ENCODE peak calls at places on chromosomes 6 and 20, in five cellular contexts. K is neural crest cell, H is fibroblast of lung, X is glutamatergic neuron, B is HCT116. L is an unnamed sample.

GRCh38 chr6:34810936-34811632 is 19.2 kb downstream of the BLTP3A start:
- DNase-seq in K (no peak), H (peak; percentile 21), X (no peak), B (peak; percentile 15), L (peak; percentile 60)

GRCh38 chr20:33832113-33832853 is 21.1 kb downstream of the CHMP4B start:
- DNase-seq in K (peak; percentile 40), H (peak; percentile 60), X (no peak), B (no peak), L (no peak)

GRCh38 chr6:42939810-42940167 is 10.5 kb downstream of the CNPY3 start:
- DNase-seq in K (no peak), H (no peak), X (no peak), B (no peak), L (no peak)

GRCh38 chr6:166747644-166748595 is 120.9 kb upstream of the RPS6KA2 start:
- DNase-seq in K (no peak), H (no peak), X (no peak), B (no peak), L (no peak)

GRCh38 chr6:37049990-37050853 is 44.8 kb downstream of the FGD2 start:
- DNase-seq in K (no peak), H (no peak), X (no peak), B (no peak), L (no peak)

GRCh38 chr20:55714082-55714481 is 291.2 kb downstream of the CBLN4 start:
- DNase-seq in K (no peak), H (no peak), X (no peak), B (no peak), L (no peak)

GRCh38 chr6:82917346-82918064 is 148.1 kb downstream of the UBE3D start:
- DNase-seq in K (no peak), H (peak; percentile 28), X (no peak), B (no peak), L (peak; percentile 18)

GRCh38 chr6:37170273-37171140 is 555 bp downstream of the PIM1 start:
- DNase-seq in K (peak; percentile 44), H (peak; percentile 44), X (peak; percentile 76), B (no peak), L (peak; percentile 74)

GRCh38 chr6:11055127-11055627 is 11.1 kb upstream of the ELOVL2 start:
- DNase-seq in K (no peak), H (peak; percentile 58), X (no peak), B (no peak), L (no peak)

GRCh38 chr20:4068708-4069107 is 53.4 kb upstream of the RNF24 start:
- DNase-seq in K (no peak), H (peak; percentile 42), X (no peak), B (no peak), L (peak; percentile 50)

GRCh38 chr6:88964509-88964908 is 1.1 kb upstream of the RNGTT start:
- DNase-seq in K (no peak), H (no peak), X (no peak), B (no peak), L (no peak)

GRCh38 chr6:88965691-88966090 is 2.3 kb upstream of the RNGTT start:
- DNase-seq in K (no peak), H (no peak), X (no peak), B (no peak), L (no peak)

GRCh38 chr6:88958842-88959241 is 4.6 kb downstream of the RNGTT start:
- DNase-seq in K (no peak), H (no peak), X (no peak), B (no peak), L (no peak)

GRCh38 chr6:88967891-88968290 is 4.5 kb upstream of the RNGTT start:
- DNase-seq in K (no peak), H (no peak), X (no peak), B (no peak), L (no peak)

DNA sequence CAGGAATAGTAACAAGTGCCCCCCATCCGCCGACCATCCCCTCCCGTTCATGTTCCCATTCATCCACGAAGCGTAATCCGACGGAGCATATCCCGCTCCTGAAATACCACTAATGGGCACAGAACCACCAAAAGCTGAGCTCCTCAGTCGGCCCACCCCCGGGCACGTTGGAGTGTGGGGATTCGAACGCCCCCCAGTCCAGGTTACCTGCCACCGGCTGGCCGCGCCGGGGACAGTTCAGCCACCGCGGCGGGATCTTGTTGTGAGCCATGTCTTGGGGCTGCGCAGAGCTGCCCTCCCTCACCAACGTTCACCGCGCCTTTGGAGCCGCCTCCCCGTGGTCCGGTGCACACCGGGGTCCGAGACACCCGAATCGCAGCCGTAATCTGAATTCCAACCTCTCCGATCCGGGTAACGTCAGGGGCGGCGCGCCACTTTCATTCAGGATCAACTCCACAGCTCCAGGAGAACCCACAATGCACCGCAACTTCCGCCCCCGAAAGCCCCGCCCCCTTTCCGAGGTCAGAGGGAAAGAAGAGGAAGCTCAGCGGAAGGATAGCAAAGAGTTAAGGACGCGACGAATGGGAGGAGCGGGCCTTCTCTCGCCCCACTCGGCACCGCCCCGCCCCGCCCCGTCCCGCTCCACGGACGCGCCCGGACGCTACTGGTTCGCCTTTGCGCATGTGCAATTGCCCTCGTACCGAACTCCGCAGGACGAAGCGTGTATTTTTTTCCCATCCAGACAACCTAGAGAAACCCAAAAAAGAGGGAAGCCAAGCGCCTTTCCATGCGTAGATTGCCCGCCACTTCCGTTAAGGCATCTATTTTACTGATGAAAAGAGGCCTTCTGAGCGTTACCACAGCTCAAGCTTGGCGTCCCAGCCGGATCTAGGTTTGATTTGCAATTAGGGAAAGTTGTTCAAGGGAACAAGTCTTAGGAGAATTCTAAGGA is at the start of gene RNGTT:
- DNase-seq in K (peak; percentile 98), H (peak; percentile 97), X (peak; percentile 100), B (peak; percentile 94), L (peak; percentile 98)
- TF ChIP-seq CTCF in K (no peak), H (peak; percentile 1), X (no peak), B (no peak), L (no peak)

GRCh38 chr6:1614767-1615650 is 5.3 kb downstream of the FOXC1 start:
- DNase-seq in K (no peak), H (no peak), X (peak; percentile 54), B (no peak), L (peak; percentile 38)
- TF ChIP-seq CTCF in K (no peak), H (no peak), X (no peak), B (no peak), L (no peak)

GRCh38 chr20:7136886-7137285 is 369.4 kb downstream of the BMP2 start:
- DNase-seq in K (no peak), H (no peak), X (no peak), B (no peak), L (no peak)

GRCh38 chr20:7137395-7138151 is 370.1 kb downstream of the BMP2 start:
- DNase-seq in K (no peak), H (no peak), X (no peak), B (no peak), L (no peak)
- TF ChIP-seq CTCF in K (peak; percentile 17), H (no peak), X (no peak), B (no peak), L (no peak)

GRCh38 chr20:10621159-10621558 is 52.6 kb downstream of the JAG1 start:
- DNase-seq in K (no peak), H (no peak), X (no peak), B (no peak), L (no peak)

GRCh38 chr20:10622657-10623418 is 51.0 kb downstream of the JAG1 start:
- DNase-seq in K (no peak), H (peak; percentile 91), X (no peak), B (no peak), L (no peak)

GRCh38 chr20:10619427-10619826 is 54.4 kb downstream of the JAG1 start:
- DNase-seq in K (no peak), H (peak; percentile 95), X (no peak), B (peak; percentile 46), L (no peak)

GRCh38 chr20:10616212-10616611 is 57.6 kb downstream of the JAG1 start:
- DNase-seq in K (no peak), H (no peak), X (no peak), B (no peak), L (no peak)

DNA sequence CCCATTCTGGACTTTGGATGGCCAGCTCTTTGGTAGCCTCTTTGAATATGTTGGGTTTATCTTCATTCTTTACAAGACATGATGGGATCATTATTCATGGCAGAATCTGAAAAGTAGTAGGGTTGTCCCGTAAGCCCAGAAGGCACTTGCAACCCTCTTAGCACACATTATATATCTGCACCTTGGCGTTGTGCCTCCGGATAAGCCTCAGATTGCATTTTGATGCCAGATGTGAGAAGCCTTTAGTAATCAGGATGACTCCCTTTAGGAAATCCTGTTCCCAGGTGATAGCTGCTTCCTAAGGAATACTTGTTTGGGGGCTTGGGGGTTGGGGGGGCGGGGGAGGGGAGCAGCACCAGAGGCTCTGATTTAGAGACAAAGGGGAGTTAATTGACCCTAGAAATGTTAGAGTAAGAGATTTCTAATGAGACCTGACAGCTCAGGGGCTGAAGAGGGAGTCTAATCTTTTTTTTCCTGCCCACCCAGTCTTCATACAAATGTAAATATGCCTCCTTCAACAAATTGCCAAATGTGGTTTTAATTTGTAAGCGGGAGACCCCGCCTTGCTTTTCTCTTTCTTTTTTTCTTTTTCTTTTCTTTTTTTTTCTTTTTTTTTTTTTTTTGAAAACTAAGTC is 55.1 kb downstream of the JAG1 start:
- DNase-seq in K (no peak), H (no peak), X (no peak), B (no peak), L (no peak)
- TF ChIP-seq CTCF in K (no peak), H (no peak), X (no peak), B (no peak), L (no peak)